ENCODE peak calls at places on chromosomes 13 and 19, in seven cellular contexts. B is astrocyte of the spinal cord, V is HAP-1, U is iPS-NIHi11, X is immature natural killer cell, W is cerebellar cortex, A is NCI-H460. J is an unnamed sample.

GRCh38 chr13:30410705-30411125 is 11.6 kb upstream of the UBE2L5 start:
- DNase-seq in B (no peak), V (no peak), U (no peak), X (no peak), W (no peak), A (no peak), J (no peak)

GRCh38 chr19:2123682-2124387 is 27.1 kb downstream of the IZUMO4 start:
- DNase-seq in B (no peak), V (no peak), U (peak), X (no peak), W (no peak), A (no peak), J (peak)

GRCh38 chr13:63542704-63543215 is 2127.1 kb upstream of the PCDH20 start:
- DNase-seq in B (no peak), V (no peak), U (no peak), X (no peak), W (no peak), A (no peak), J (no peak)

GRCh38 chr13:57918913-57919312 is 287.4 kb downstream of the PCDH17 start:
- DNase-seq in B (no peak), V (no peak), U (peak), X (no peak), W (no peak), A (no peak), J (no peak)

GRCh38 chr13:30869491-30869890 is 36.6 kb upstream of the MEDAG start:
- DNase-seq in B (peak), V (no peak), U (no peak), X (no peak), W (no peak), A (no peak), J (no peak)

GRCh38 chr19:46787331-46788100 is 878 bp downstream of the SLC1A5 start:
- DNase-seq in B (peak), V (peak), U (peak), X (peak), W (peak), A (no peak), J (peak)

GRCh38 chr13:35333157-35333556 is 143.3 kb downstream of the MAB21L1 start:
- DNase-seq in B (no peak), V (no peak), U (no peak), X (no peak), W (no peak), A (no peak), J (no peak)

GRCh38 chr19:1470864-1471513 is 8.0 kb downstream of the C19orf25 start:
- DNase-seq in B (no peak), V (peak), U (peak), X (no peak), W (no peak), A (no peak), J (no peak)

GRCh38 chr13:99830931-99831330 is 140.6 kb downstream of the ZIC5 start:
- DNase-seq in B (no peak), V (no peak), U (peak), X (no peak), W (no peak), A (no peak), J (no peak)

GRCh38 chr13:25584975-25585374 is 213.2 kb downstream of the ATP8A2 start:
- DNase-seq in B (no peak), V (no peak), U (no peak), X (no peak), W (no peak), A (no peak), J (peak)

GRCh38 chr19:40713939-40714338 is 2.7 kb downstream of the COQ8B start:
- DNase-seq in B (no peak), V (no peak), U (no peak), X (no peak), W (no peak), A (no peak), J (no peak)

GRCh38 chr19:35141627-35142401 is 1.2 kb upstream of the FXYD7 start:
- DNase-seq in B (no peak), V (no peak), U (no peak), X (no peak), W (no peak), A (no peak), J (no peak)

GRCh38 chr19:5824791-5825577 is 14.5 kb downstream of the FUT6 start:
- DNase-seq in B (no peak), V (no peak), U (no peak), X (no peak), W (no peak), A (no peak), J (no peak)

GRCh38 chr13:100088648-100089601 is at the start of gene PCCA:
- DNase-seq in B (peak), V (peak), U (peak), X (peak), W (peak), A (peak), J (peak)

J was measured in fibroblast of pulmonary artery.